ENCODE peak calls at places on chromosomes 5 and 9, in four cellular contexts. G is cardiac muscle cell, P is NCI-H774, X is ureter. D is an unnamed sample.
A peak's percentile ranks its signal among the peaks of the same experiment; 100 is the strongest.

GRCh38 chr5:73945505-73945904 is 319.5 kb downstream of the ARHGEF28 start:
- DNase-seq in G (no peak), P (no peak), X (no peak), D (peak; percentile 30)

GRCh38 chr5:43839218-43839617 is 236.2 kb downstream of the NNT start:
- DNase-seq in G (peak; percentile 1), P (no peak), X (no peak), D (no peak)

GRCh38 chr9:125484632-125485282 is 222.3 kb downstream of the MAPKAP1 start:
- DNase-seq in G (peak; percentile 81), P (no peak), X (peak; percentile 52), D (no peak)

GRCh38 chr9:99411068-99411467 is 189.0 kb downstream of the SEC61B start:
- DNase-seq in G (no peak), P (no peak), X (no peak), D (no peak)

GRCh38 chr9:108994695-108995094 is 18.6 kb downstream of the CTNNAL1 start:
- DNase-seq in G (peak; percentile 83), P (no peak), X (no peak), D (no peak)

GRCh38 chr9:93576296-93577044 is at the start of gene PHF2:
- DNase-seq in G (peak; percentile 33), P (no peak), X (no peak), D (peak; percentile 35)

GRCh38 chr5:147391781-147392180 is 118.1 kb downstream of the DPYSL3 start:
- DNase-seq in G (peak; percentile 87), P (no peak), X (no peak), D (no peak)

GRCh38 chr9:111102793-111103474 is 64.7 kb upstream of the LPAR1 start:
- DNase-seq in G (peak; percentile 21), P (no peak), X (no peak), D (no peak)

GRCh38 chr9:121841771-121842611 is 190.6 kb downstream of the DAB2IP start:
- DNase-seq in G (peak; percentile 28), P (no peak), X (peak; percentile 32), D (no peak)

GRCh38 chr9:128927731-128928411 is 7.1 kb downstream of the PHYHD1 start:
- DNase-seq in G (peak; percentile 61), P (peak; percentile 60), X (no peak), D (peak; percentile 65)

GRCh38 chr9:136023401-136024225 is 62.4 kb upstream of the UBAC1 start:
- DNase-seq in G (peak; percentile 83), P (no peak), X (no peak), D (peak; percentile 2)

GRCh38 chr9:122389799-122390481 is 19.1 kb downstream of the PTGS1 start:
- DNase-seq in G (no peak), P (no peak), X (no peak), D (no peak)

D was measured in activated CD4-positive, alpha-beta memory T cell treated with anti-CD3 and anti-CD28 coated beads for 36 hours.